ENCODE peak calls at places on chromosome 1, in four cellular contexts. C, Q, N and W are unnamed samples.

GRCh38 chr1:244002721-244003120 is 48.4 kb upstream of the ZBTB18 start:
- DNase-seq in Q (no peak), N (no peak), C (no peak), W (no peak)

GRCh38 chr1:204829133-204829532 is 41.5 kb upstream of the NFASC start:
- DNase-seq in C (no peak), N (no peak), Q (peak; percentile 34), W (no peak)

GRCh38 chr1:246214708-246215504 is 292.2 kb downstream of the SMYD3 start:
- DNase-seq in N (peak; percentile 67), Q (peak; percentile 93), C (no peak), W (peak; percentile 68)

GRCh38 chr1:195173753-195174152 is 1434.5 kb downstream of the KCNT2 start:
- DNase-seq in N (no peak), Q (no peak), C (no peak), W (no peak)

GRCh38 chr1:212482352-212483153 is 49.8 kb downstream of the NENF start:
- DNase-seq in Q (no peak), C (no peak), N (no peak), W (no peak)

GRCh38 chr1:52159033-52159789 is 17.3 kb downstream of the ZFYVE9 start:
- DNase-seq in Q (no peak), C (no peak), N (no peak), W (no peak)

GRCh38 chr1:214941061-214941460 is 141.5 kb upstream of the KCNK2 start:
- DNase-seq in Q (no peak), N (no peak), C (no peak), W (no peak)

GRCh38 chr1:206935491-206936067 is 10.7 kb downstream of the PIGR start:
- DNase-seq in Q (peak; percentile 5), N (peak; percentile 64), C (no peak), W (peak; percentile 63)

GRCh38 chr1:23557471-23558124 is 1.7 kb downstream of the ID3 start:
- DNase-seq in C (no peak), N (no peak), Q (no peak), W (no peak)

GRCh38 chr1:42081475-42081874 is 71.7 kb upstream of the GUCA2B start:
- DNase-seq in N (no peak), C (no peak), Q (no peak), W (no peak)

GRCh38 chr1:211145944-211146343 is 12.0 kb upstream of the KCNH1 start:
- DNase-seq in N (no peak), C (no peak), Q (peak; percentile 69), W (no peak)

GRCh38 chr1:109667452-109668122 is at the start of gene GSTM2:
- DNase-seq in N (peak; percentile 87), Q (peak; percentile 27), C (peak; percentile 35), W (peak; percentile 85)

GRCh38 chr1:5447479-5448070 is 544.6 kb downstream of the NPHP4 start:
- DNase-seq in Q (peak; percentile 84), C (no peak), N (no peak), W (no peak)

GRCh38 chr1:161506336-161507223 is 1.3 kb downstream of the FCGR2A start:
- DNase-seq in Q (peak; percentile 76), N (no peak), C (no peak), W (no peak)

GRCh38 chr1:1431845-1432565 is 3.5 kb upstream of the VWA1 start:
- DNase-seq in C (no peak), Q (no peak), N (no peak), W (peak; percentile 39)

GRCh38 chr1:113617438-113618141 is 141.7 kb downstream of the PHTF1 start:
- DNase-seq in C (no peak), N (no peak), Q (no peak), W (no peak)